ENCODE peak calls at places on chromosome 5, in seven cellular contexts. L is heart left ventricle, V is Peyer's patch, T is coronary artery, U is choroid plexus epithelial cell, G is suprapubic skin, A is GM12865. B is an unnamed sample.

GRCh38 chr5:124628721-124629596 is 117.5 kb downstream of the ZNF608 start:
- DNase-seq in U (peak), L (peak), V (no peak), G (peak), A (no peak), T (no peak), B (peak)

GRCh38 chr5:1789838-1790462 is 9.7 kb downstream of the MRPL36 start:
- DNase-seq in U (peak), G (peak), T (no peak), L (no peak), A (no peak), V (no peak), B (peak)

GRCh38 chr5:80885698-80886000 is 74.5 kb upstream of the RASGRF2 start:
- DNase-seq in T (no peak), G (no peak), U (peak), L (no peak), V (no peak), A (no peak), B (no peak)

GRCh38 chr5:55063220-55063863 is 39.1 kb upstream of the GZMA start:
- DNase-seq in L (no peak), U (peak), V (no peak), A (no peak), T (no peak), G (no peak), B (peak)

GRCh38 chr5:62578540-62578939 is at the start of gene LRRC70:
- DNase-seq in L (no peak), U (peak), A (peak), T (no peak), G (no peak), V (no peak), B (peak)

GRCh38 chr5:132321109-132321721 is 27.0 kb downstream of the SLC22A4 start:
- DNase-seq in V (no peak), U (no peak), L (no peak), T (no peak), A (no peak), G (no peak), B (no peak)

GRCh38 chr5:64632251-64632650 is 58.1 kb upstream of the SHISAL2B start:
- DNase-seq in T (no peak), A (no peak), G (no peak), U (peak), L (no peak), V (no peak), B (peak)

GRCh38 chr5:177421046-177421798 is 5.3 kb upstream of the GRK6 start:
- DNase-seq in V (no peak), A (no peak), T (no peak), L (no peak), U (no peak), G (no peak), B (no peak)

GRCh38 chr5:133675376-133676154 is 63.2 kb upstream of the FSTL4 start:
- DNase-seq in U (no peak), T (peak), A (no peak), V (no peak), G (no peak), L (no peak), B (no peak)

GRCh38 chr5:173726848-173727557 is 110.6 kb upstream of the BOD1 start:
- DNase-seq in T (no peak), A (no peak), U (peak), V (no peak), L (no peak), G (no peak), B (no peak)

GRCh38 chr5:169763437-169764301 is 126.6 kb downstream of the DOCK2 start:
- DNase-seq in G (no peak), V (no peak), A (peak), U (no peak), L (no peak), T (no peak), B (no peak)

GRCh38 chr5:83956386-83956785 is 235.7 kb upstream of the HAPLN1 start:
- DNase-seq in G (no peak), T (no peak), U (peak), V (no peak), L (no peak), A (no peak), B (peak)

GRCh38 chr5:83957188-83957587 is 236.5 kb upstream of the HAPLN1 start:
- DNase-seq in V (no peak), A (no peak), L (no peak), U (peak), G (no peak), T (no peak), B (peak)

GRCh38 chr5:83955916-83956315 is 235.3 kb upstream of the HAPLN1 start:
- DNase-seq in A (no peak), U (peak), T (no peak), V (no peak), G (no peak), L (no peak), B (peak)
- H3K4me3 ChIP-seq in A (no peak), U (no peak), T (peak), V (no peak), G (no peak), L (no peak), B (no peak)

GRCh38 chr5:157855404-157855994 is 3.4 kb downstream of the CLINT1 start:
- DNase-seq in U (peak), A (peak), L (no peak), G (no peak), T (no peak), V (peak), B (peak)
- TF ChIP-seq CTCF in U (peak), A (peak), L (peak), G (peak), T (peak), V (peak), B (peak)

DNA sequence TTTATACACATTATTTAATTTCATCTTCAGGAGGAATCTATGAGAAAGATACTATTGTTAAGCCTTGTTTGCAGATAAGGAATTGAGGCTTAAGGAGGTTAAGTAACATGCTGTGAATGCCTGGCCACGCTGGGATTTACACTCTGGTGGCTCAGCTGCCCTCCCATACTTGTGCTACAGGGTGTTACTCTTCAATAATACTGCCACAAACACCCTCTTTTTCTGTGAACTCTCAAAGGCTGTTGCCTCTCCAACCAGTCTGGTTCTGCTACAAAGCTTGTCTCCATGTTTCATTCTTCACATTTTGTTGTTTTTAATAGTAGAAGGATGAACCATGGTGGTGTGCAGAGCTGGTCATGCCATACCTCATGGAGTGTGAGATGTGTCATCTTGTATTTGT is 76.7 kb upstream of the TNFAIP8 start:
- DNase-seq in U (no peak), G (no peak), T (no peak), V (no peak), A (no peak), L (no peak), B (no peak)
- H3K4me3 ChIP-seq in U (no peak), G (no peak), T (no peak), V (no peak), A (no peak), L (no peak), B (no peak)

GRCh38 chr5:146049704-146050026 is 55.7 kb downstream of the PLAC8L1 start:
- DNase-seq in L (no peak), T (no peak), G (no peak), U (no peak), A (no peak), V (no peak), B (no peak)
- TF ChIP-seq CTCF in L (no peak), T (no peak), G (no peak), U (no peak), A (no peak), V (no peak), B (no peak)

GRCh38 chr5:150085191-150085912 is 1.0 kb downstream of the CSF1R start:
- DNase-seq in G (no peak), L (no peak), T (peak), A (no peak), V (no peak), U (no peak), B (no peak)
- H3K4me3 ChIP-seq in G (peak), L (peak), T (peak), A (no peak), V (no peak), U (no peak), B (no peak)

DNA sequence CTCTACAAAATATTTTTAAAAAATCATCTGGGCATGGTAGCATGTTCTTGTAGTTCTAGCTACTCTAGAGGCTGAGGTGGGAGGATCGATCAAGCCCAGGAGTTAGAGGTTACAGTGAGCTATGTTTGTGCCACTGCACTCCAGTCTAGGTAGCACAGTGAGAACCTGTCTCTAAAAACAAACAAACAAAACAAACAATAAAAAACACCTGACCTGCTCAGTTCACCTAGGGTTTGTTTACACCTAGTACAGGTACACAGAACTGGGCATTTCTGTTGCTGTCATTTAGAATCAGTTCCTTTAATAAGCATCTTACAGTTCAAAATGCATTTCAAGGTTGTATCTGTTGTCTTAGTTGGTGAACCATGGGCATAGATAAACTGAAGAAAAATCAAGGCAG is 95.3 kb downstream of the MEGF10 start:
- DNase-seq in G (no peak), A (no peak), U (no peak), T (no peak), L (no peak), V (no peak), B (no peak)
- TF ChIP-seq CTCF in G (no peak), A (no peak), U (no peak), T (no peak), L (no peak), V (no peak), B (no peak)

GRCh38 chr5:107216587-107216986 is 454.1 kb downstream of the EFNA5 start:
- DNase-seq in U (no peak), L (no peak), A (no peak), V (no peak), T (no peak), G (no peak), B (no peak)
- H3K4me3 ChIP-seq in U (no peak), L (no peak), A (no peak), V (no peak), T (no peak), G (no peak), B (no peak)